ENCODE peak calls at places on chromosomes 5 and 9, in ten cellular contexts. N is gastrocnemius medialis, C is heart left ventricle, G is tibial nerve, S is ovary, B is adrenal gland, A is suprapubic skin, M is IMR-90, V is breast epithelium, L is body of pancreas. W is an unnamed sample.

GRCh38 chr5:96067902-96068614 is 106.4 kb upstream of the ELL2 start:
- DNase-seq in N (no peak), C (no peak), G (no peak), S (no peak), B (peak), A (no peak), M (peak), V (no peak), L (no peak), W (no peak)

GRCh38 chr5:157282150-157282549 is 16.2 kb downstream of the CYFIP2 start:
- DNase-seq in N (no peak), C (no peak), G (no peak), S (no peak), B (no peak), A (no peak), M (no peak), V (no peak), L (no peak), W (no peak)

GRCh38 chr5:84450617-84451414 is 66.1 kb upstream of the EDIL3 start:
- DNase-seq in N (no peak), C (no peak), G (no peak), S (no peak), B (no peak), A (no peak), M (peak), V (no peak), L (no peak), W (no peak)

GRCh38 chr9:33236571-33236970 is 3.4 kb upstream of the SPINK4 start:
- DNase-seq in N (no peak), C (no peak), G (no peak), S (no peak), B (no peak), A (no peak), M (peak), V (no peak), L (no peak), W (no peak)

GRCh38 chr9:34190996-34191892 is 12.4 kb downstream of the UBAP1 start:
- DNase-seq in N (no peak), C (no peak), G (no peak), S (no peak), B (no peak), A (no peak), M (peak), V (no peak), L (no peak), W (peak)

GRCh38 chr5:50702615-50703325 is 36.3 kb downstream of the PARP8 start:
- DNase-seq in N (no peak), C (no peak), G (no peak), S (no peak), B (no peak), A (no peak), M (no peak), V (no peak), L (no peak), W (no peak)

GRCh38 chr5:39328731-39329130 is 35.6 kb downstream of the C9 start:
- DNase-seq in N (no peak), C (no peak), G (no peak), S (no peak), B (no peak), A (no peak), M (no peak), V (no peak), L (no peak), W (no peak)

GRCh38 chr9:89312154-89312616 is 1.2 kb downstream of the CKS2 start:
- DNase-seq in N (no peak), C (no peak), G (no peak), S (no peak), B (peak), A (no peak), M (no peak), V (no peak), L (no peak), W (peak)

GRCh38 chr5:142845402-142845901 is 75.3 kb downstream of the ARHGAP26 start:
- DNase-seq in N (no peak), C (peak), G (no peak), S (no peak), B (no peak), A (no peak), M (no peak), V (no peak), L (no peak), W (no peak)

GRCh38 chr9:93677641-93678136 is 101.3 kb downstream of the PHF2 start:
- DNase-seq in N (no peak), C (peak), G (no peak), S (no peak), B (peak), A (no peak), M (no peak), V (peak), L (peak), W (no peak)

GRCh38 chr9:38228331-38229122 is 159.5 kb upstream of the SHB start:
- DNase-seq in N (no peak), C (no peak), G (no peak), S (no peak), B (no peak), A (no peak), M (no peak), V (no peak), L (no peak), W (no peak)

DNA sequence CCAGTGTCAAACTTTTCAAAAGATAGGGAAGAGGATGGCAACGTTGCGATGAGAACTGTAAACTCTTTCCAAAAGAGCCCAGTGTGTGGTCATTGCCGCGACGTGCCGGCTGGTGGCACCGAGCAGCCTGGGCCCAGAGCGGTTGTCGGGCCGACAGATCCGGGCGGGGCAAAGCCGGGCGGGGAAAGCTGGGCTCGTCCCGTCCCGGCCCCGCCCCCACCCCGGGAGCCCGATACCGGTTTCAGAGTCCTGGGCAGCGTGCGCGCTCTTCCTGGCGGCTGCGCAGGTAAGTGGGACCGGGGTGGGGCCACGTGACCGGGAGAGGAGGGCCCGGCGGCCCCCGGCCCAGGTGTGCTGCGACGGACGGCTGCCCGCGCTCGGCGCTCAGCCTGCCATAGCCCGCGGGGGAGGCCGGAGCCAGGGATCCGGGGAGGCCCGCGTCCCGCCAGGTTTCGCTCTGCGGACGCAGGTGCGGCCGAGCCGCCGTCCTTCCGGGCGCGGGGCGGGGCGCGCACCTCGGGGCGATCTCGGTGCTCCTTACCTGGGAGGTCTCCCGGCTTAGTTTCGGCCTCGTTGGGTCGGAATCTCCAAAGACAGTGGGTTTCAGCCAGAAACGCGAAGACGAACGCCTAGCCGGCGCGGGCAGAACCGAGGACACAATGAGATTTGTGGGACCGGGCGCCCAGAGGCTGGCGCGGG is at the start of gene MARVELD2:
- DNase-seq in N (no peak), C (peak), G (peak), S (peak), B (peak), A (peak), M (peak), V (peak), L (peak), W (peak)
- TF ChIP-seq POLR2A in N (no peak), C (no peak), G (no peak), S (no peak), B (no peak), A (no peak), M (no peak), V (no peak), L (peak), W (no peak)

GRCh38 chr9:87813119-87813463 is 69.6 kb upstream of the SPATA31E1 start:
- DNase-seq in N (no peak), C (no peak), G (no peak), S (no peak), B (no peak), A (no peak), M (no peak), V (no peak), L (no peak), W (no peak)

GRCh38 chr9:87812375-87813118 is 70.1 kb upstream of the SPATA31E1 start:
- DNase-seq in N (no peak), C (no peak), G (no peak), S (no peak), B (peak), A (no peak), M (peak), V (no peak), L (no peak), W (peak)

GRCh38 chr9:87816041-87816440 is 66.6 kb upstream of the SPATA31E1 start:
- DNase-seq in N (no peak), C (no peak), G (no peak), S (no peak), B (peak), A (no peak), M (peak), V (no peak), L (peak), W (peak)

GRCh38 chr9:87810008-87810407 is 72.7 kb upstream of the SPATA31E1 start:
- DNase-seq in N (no peak), C (no peak), G (no peak), S (no peak), B (no peak), A (no peak), M (no peak), V (no peak), L (no peak), W (no peak)

DNA sequence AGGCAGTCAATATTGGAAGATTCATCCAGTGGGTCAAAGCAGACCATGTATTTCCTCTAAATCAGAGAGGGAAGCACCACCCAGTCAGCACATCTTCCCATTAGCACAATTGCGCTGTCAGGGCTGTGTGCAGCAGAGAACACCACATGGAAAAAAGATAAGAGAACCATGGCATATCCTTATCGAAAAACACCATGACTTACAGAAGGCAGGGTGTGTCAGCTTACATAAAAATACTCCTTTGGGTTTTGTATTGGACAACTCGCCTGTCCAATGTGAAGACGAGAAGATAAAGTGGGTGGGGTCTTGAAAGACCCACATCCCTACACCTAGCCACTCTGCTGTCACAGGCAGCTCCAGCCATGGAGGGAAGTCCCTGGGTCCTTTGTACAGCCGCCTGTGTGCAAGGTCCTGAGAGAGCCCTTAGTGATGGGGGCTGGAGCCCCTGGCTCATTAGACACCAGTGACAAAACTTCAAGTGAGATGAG is 71.9 kb upstream of the SPATA31E1 start:
- DNase-seq in N (no peak), C (no peak), G (no peak), S (no peak), B (no peak), A (no peak), M (no peak), V (no peak), L (no peak), W (peak)
- TF ChIP-seq POLR2A in N (no peak), C (no peak), G (no peak), S (no peak), B (no peak), A (no peak), M (no peak), V (no peak), L (no peak), W (peak)

DNA sequence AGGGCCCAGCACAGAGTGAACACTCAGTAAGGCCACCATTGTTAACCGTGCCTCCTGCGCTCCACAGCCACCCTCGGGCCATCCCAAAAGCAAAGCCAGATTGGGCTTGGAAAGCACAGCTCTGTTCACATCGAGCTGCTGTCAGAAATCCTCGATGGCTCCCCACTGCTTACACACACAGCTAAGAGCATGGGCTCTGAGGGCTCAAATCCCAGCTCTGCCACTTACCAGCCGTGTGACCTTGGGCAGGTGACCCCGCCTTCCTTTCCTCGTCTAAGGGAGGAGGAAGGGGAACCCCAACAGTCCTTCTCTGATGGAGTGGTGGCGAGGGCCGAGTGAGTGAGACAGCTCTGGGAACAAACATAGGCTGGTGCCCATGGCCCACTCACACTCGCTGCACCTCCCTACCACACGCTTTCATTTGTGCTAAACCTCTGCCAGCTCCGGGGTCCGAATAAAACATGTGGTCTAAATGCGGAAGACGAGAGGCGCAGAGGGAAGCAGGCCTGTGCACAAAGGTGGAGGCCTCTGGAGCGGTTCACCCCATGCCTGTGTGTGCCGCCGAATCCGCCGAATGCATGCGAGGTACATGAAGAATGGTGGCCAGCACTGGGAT is 139.3 kb downstream of the PAX5 start:
- DNase-seq in N (no peak), C (no peak), G (no peak), S (no peak), B (no peak), A (peak), M (no peak), V (no peak), L (no peak), W (no peak)
- TF ChIP-seq POLR2A in N (no peak), C (no peak), G (no peak), S (no peak), B (no peak), A (no peak), M (no peak), V (no peak), L (no peak), W (no peak)

GRCh38 chr9:125143377-125144090 is at the start of gene SCAI:
- DNase-seq in N (peak), C (peak), G (peak), S (peak), B (peak), A (peak), M (peak), V (peak), L (peak), W (peak)
- TF ChIP-seq POLR2A in N (no peak), C (no peak), G (peak), S (no peak), B (peak), A (no peak), M (peak), V (no peak), L (peak), W (peak)

GRCh38 chr5:111092062-111092853 is at the start of gene WDR36:
- DNase-seq in N (peak), C (peak), G (peak), S (peak), B (peak), A (peak), M (peak), V (peak), L (peak), W (peak)
- TF ChIP-seq POLR2A in N (peak), C (no peak), G (peak), S (peak), B (no peak), A (no peak), M (peak), V (no peak), L (no peak), W (peak)

GRCh38 chr9:70413427-70413797 is 1.0 kb downstream of the KLF9 start:
- DNase-seq in N (no peak), C (peak), G (no peak), S (no peak), B (no peak), A (no peak), M (no peak), V (no peak), L (no peak), W (peak)

GRCh38 chr9:70411141-70411929 is 3.1 kb downstream of the KLF9 start:
- DNase-seq in N (peak), C (peak), G (peak), S (peak), B (peak), A (peak), M (peak), V (no peak), L (peak), W (no peak)

GRCh38 chr9:70412678-70413426 is 1.6 kb downstream of the KLF9 start:
- DNase-seq in N (peak), C (peak), G (peak), S (peak), B (peak), A (peak), M (peak), V (peak), L (peak), W (peak)

GRCh38 chr9:70410368-70410767 is 4.1 kb downstream of the KLF9 start:
- DNase-seq in N (no peak), C (no peak), G (no peak), S (no peak), B (no peak), A (peak), M (peak), V (no peak), L (no peak), W (no peak)

DNA sequence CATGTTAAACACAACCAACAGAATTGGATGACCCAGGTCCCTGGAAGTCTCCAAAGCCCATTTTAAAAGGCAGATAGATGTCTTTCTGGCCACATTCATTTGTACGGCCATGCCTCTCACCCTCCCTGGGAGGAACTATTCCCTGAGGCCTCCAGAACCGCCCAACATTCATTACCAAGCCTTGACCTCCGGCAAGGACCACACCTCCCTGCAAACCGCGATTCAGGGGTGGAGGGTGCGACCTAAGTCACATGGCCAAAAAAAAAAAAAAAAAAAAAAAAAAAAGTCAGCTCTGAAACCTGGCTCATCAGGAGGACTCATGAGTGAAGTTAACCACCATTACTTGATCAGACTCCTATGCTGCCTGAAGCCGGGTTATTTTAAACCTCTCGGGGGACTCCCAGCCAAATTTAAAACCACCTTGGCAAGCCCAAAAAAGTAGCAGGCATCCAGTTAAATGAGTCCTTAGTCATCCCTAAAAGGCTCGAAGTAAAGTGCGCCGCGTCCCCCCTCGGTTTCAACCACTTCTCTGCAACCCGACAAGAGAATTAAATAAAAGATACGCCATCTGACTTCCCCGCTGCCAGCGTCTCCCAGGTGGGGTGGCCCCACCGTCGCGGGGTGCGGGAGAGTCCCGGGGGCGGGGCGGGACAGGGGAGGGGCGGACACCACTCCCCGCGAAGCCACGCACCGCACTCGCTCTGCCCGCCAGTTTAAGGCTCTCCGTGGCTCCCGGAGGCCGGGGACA is 2.4 kb downstream of the KLF9 start:
- DNase-seq in N (peak), C (peak), G (peak), S (peak), B (peak), A (peak), M (peak), V (peak), L (peak), W (peak)
- TF ChIP-seq POLR2A in N (no peak), C (no peak), G (peak), S (no peak), B (peak), A (no peak), M (peak), V (no peak), L (no peak), W (peak)

DNA sequence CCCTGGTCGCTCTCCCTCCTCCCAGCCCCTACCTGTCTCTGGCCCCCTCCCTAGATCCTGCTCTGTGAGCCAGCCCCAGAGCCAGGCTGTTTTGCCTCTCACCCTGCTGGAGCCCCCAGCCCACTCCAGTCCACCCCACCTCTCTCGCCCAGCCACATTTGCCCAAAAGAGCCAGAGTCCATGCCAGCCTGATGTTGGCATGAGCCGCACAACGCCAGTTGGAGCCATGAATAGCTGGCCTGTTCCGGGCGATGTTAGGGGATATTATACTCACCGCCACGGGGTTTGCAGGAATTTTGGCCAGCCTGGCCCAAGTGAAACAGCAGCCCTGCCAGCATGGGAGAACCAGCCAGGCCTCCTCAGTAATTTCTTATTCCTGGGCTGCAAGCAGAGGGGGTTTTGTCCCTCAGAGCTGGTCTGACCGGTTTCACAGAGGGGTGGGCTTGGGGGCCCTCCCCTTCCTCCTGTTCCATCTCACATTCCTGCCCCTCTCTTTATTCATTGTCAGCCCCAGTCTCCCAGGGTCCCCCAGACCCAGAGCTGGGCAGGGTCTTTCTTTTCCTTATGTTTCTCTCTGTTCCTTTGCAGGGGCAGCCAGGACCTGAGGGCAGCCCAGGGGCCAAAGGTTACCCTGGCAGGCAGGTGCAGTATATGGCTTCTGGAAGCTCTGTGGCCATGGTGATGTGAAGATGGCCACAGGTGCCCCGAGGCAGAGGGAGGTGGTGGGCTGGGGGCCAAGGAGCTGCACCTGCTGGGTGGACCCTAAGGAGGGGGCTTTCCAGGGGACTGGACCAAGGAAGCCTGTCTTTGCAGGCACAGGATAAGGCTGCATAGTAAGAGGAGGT is 50.1 kb downstream of the COL27A1 start:
- DNase-seq in N (peak), C (peak), G (no peak), S (no peak), B (no peak), A (no peak), M (no peak), V (no peak), L (no peak), W (no peak)
- TF ChIP-seq POLR2A in N (no peak), C (no peak), G (no peak), S (no peak), B (no peak), A (no peak), M (no peak), V (no peak), L (no peak), W (no peak)

W was measured in erythroblast.